ENCODE peak calls at places on chromosomes 3 and 15, in ten cellular contexts. One of them, this sample, is unnamed.

GRCh38 chr3:192957441-192957951 is 39.8 kb upstream of the MB21D2 start:
- DNase-seq in ELR: peak
- DNase-seq in hepatic stellate cell: peak
- DNase-seq in fibroblast of pulmonary artery: peak
- DNase-seq in fibroblast of lung: peak
- DNase-seq in stimulated activated CD4-positive, alpha-beta T cell treated with anti-CD3 and anti-CD28 coated beads, TNF-alpha, amount 100 ng/mL, for 4 hours: no peak
- DNase-seq in AG04449: peak
- DNase-seq in DMS153: no peak
- DNase-seq in NCI-H1417: no peak
- DNase-seq in HTR-8/SVneo: no peak
- DNase-seq in this sample: peak

GRCh38 chr3:194134231-194134756 is 1.7 kb upstream of the HES1 start:
- DNase-seq in ELR: peak
- DNase-seq in hepatic stellate cell: no peak
- DNase-seq in fibroblast of pulmonary artery: no peak
- DNase-seq in fibroblast of lung: peak
- DNase-seq in stimulated activated CD4-positive, alpha-beta T cell treated with anti-CD3 and anti-CD28 coated beads, TNF-alpha, amount 100 ng/mL, for 4 hours: no peak
- DNase-seq in AG04449: no peak
- DNase-seq in DMS153: peak
- DNase-seq in NCI-H1417: peak
- DNase-seq in HTR-8/SVneo: no peak
- DNase-seq in this sample: no peak

GRCh38 chr3:49009391-49009790 is 2.2 kb downstream of the WDR6 start:
- DNase-seq in ELR: no peak
- DNase-seq in hepatic stellate cell: no peak
- DNase-seq in fibroblast of pulmonary artery: no peak
- DNase-seq in fibroblast of lung: no peak
- DNase-seq in stimulated activated CD4-positive, alpha-beta T cell treated with anti-CD3 and anti-CD28 coated beads, TNF-alpha, amount 100 ng/mL, for 4 hours: no peak
- DNase-seq in AG04449: no peak
- DNase-seq in DMS153: no peak
- DNase-seq in NCI-H1417: no peak
- DNase-seq in HTR-8/SVneo: no peak
- DNase-seq in this sample: no peak

GRCh38 chr15:90483640-90484039 is 46.1 kb upstream of the CRTC3 start:
- DNase-seq in ELR: no peak
- DNase-seq in hepatic stellate cell: no peak
- DNase-seq in fibroblast of pulmonary artery: no peak
- DNase-seq in fibroblast of lung: no peak
- DNase-seq in stimulated activated CD4-positive, alpha-beta T cell treated with anti-CD3 and anti-CD28 coated beads, TNF-alpha, amount 100 ng/mL, for 4 hours: no peak
- DNase-seq in AG04449: no peak
- DNase-seq in DMS153: no peak
- DNase-seq in NCI-H1417: no peak
- DNase-seq in HTR-8/SVneo: no peak
- DNase-seq in this sample: no peak

GRCh38 chr15:93246266-93247242 is 157.5 kb upstream of the RGMA start:
- DNase-seq in ELR: no peak
- DNase-seq in hepatic stellate cell: no peak
- DNase-seq in fibroblast of pulmonary artery: no peak
- DNase-seq in fibroblast of lung: no peak
- DNase-seq in stimulated activated CD4-positive, alpha-beta T cell treated with anti-CD3 and anti-CD28 coated beads, TNF-alpha, amount 100 ng/mL, for 4 hours: no peak
- DNase-seq in AG04449: no peak
- DNase-seq in DMS153: no peak
- DNase-seq in NCI-H1417: no peak
- DNase-seq in HTR-8/SVneo: no peak
- DNase-seq in this sample: no peak

GRCh38 chr15:91861223-91861622 is 7.7 kb downstream of the SLCO3A1 start:
- DNase-seq in ELR: no peak
- DNase-seq in hepatic stellate cell: no peak
- DNase-seq in fibroblast of pulmonary artery: no peak
- DNase-seq in fibroblast of lung: no peak
- DNase-seq in stimulated activated CD4-positive, alpha-beta T cell treated with anti-CD3 and anti-CD28 coated beads, TNF-alpha, amount 100 ng/mL, for 4 hours: no peak
- DNase-seq in AG04449: no peak
- DNase-seq in DMS153: no peak
- DNase-seq in NCI-H1417: no peak
- DNase-seq in HTR-8/SVneo: no peak
- DNase-seq in this sample: no peak

GRCh38 chr3:195815169-195815771 is 3.5 kb upstream of the MUC4 start:
- DNase-seq in ELR: peak
- DNase-seq in hepatic stellate cell: no peak
- DNase-seq in fibroblast of pulmonary artery: no peak
- DNase-seq in fibroblast of lung: no peak
- DNase-seq in stimulated activated CD4-positive, alpha-beta T cell treated with anti-CD3 and anti-CD28 coated beads, TNF-alpha, amount 100 ng/mL, for 4 hours: no peak
- DNase-seq in AG04449: no peak
- DNase-seq in DMS153: no peak
- DNase-seq in NCI-H1417: no peak
- DNase-seq in HTR-8/SVneo: peak
- DNase-seq in this sample: no peak

GRCh38 chr3:23697416-23697815 is 108.3 kb upstream of the UBE2E1 start:
- DNase-seq in ELR: no peak
- DNase-seq in hepatic stellate cell: no peak
- DNase-seq in fibroblast of pulmonary artery: no peak
- DNase-seq in fibroblast of lung: no peak
- DNase-seq in stimulated activated CD4-positive, alpha-beta T cell treated with anti-CD3 and anti-CD28 coated beads, TNF-alpha, amount 100 ng/mL, for 4 hours: no peak
- DNase-seq in AG04449: no peak
- DNase-seq in DMS153: no peak
- DNase-seq in NCI-H1417: peak
- DNase-seq in HTR-8/SVneo: no peak
- DNase-seq in this sample: no peak

GRCh38 chr3:72907851-72908620 is 20.2 kb downstream of the GXYLT2 start:
- DNase-seq in ELR: peak
- DNase-seq in hepatic stellate cell: peak
- DNase-seq in fibroblast of pulmonary artery: peak
- DNase-seq in fibroblast of lung: peak
- DNase-seq in stimulated activated CD4-positive, alpha-beta T cell treated with anti-CD3 and anti-CD28 coated beads, TNF-alpha, amount 100 ng/mL, for 4 hours: no peak
- DNase-seq in AG04449: peak
- DNase-seq in DMS153: no peak
- DNase-seq in NCI-H1417: no peak
- DNase-seq in HTR-8/SVneo: no peak
- DNase-seq in this sample: no peak

GRCh38 chr3:116192464-116192863 is 252.8 kb downstream of the LSAMP start:
- DNase-seq in ELR: no peak
- DNase-seq in hepatic stellate cell: no peak
- DNase-seq in fibroblast of pulmonary artery: no peak
- DNase-seq in fibroblast of lung: no peak
- DNase-seq in stimulated activated CD4-positive, alpha-beta T cell treated with anti-CD3 and anti-CD28 coated beads, TNF-alpha, amount 100 ng/mL, for 4 hours: no peak
- DNase-seq in AG04449: no peak
- DNase-seq in DMS153: no peak
- DNase-seq in NCI-H1417: no peak
- DNase-seq in HTR-8/SVneo: no peak
- DNase-seq in this sample: no peak

GRCh38 chr3:122562923-122563716 is 980 bp downstream of the PARP9 start:
- DNase-seq in ELR: no peak
- DNase-seq in hepatic stellate cell: no peak
- DNase-seq in fibroblast of pulmonary artery: no peak
- DNase-seq in fibroblast of lung: peak
- DNase-seq in stimulated activated CD4-positive, alpha-beta T cell treated with anti-CD3 and anti-CD28 coated beads, TNF-alpha, amount 100 ng/mL, for 4 hours: no peak
- DNase-seq in AG04449: no peak
- DNase-seq in DMS153: no peak
- DNase-seq in NCI-H1417: no peak
- DNase-seq in HTR-8/SVneo: no peak
- DNase-seq in this sample: no peak

GRCh38 chr15:37819191-37819590 is 115.2 kb upstream of the TMCO5A start:
- DNase-seq in ELR: peak
- DNase-seq in hepatic stellate cell: peak
- DNase-seq in fibroblast of pulmonary artery: peak
- DNase-seq in fibroblast of lung: no peak
- DNase-seq in stimulated activated CD4-positive, alpha-beta T cell treated with anti-CD3 and anti-CD28 coated beads, TNF-alpha, amount 100 ng/mL, for 4 hours: no peak
- DNase-seq in AG04449: no peak
- DNase-seq in DMS153: no peak
- DNase-seq in NCI-H1417: peak
- DNase-seq in HTR-8/SVneo: no peak
- DNase-seq in this sample: no peak

GRCh38 chr3:192220915-192221314 is 506.4 kb downstream of the FGF12 start:
- DNase-seq in ELR: no peak
- DNase-seq in hepatic stellate cell: no peak
- DNase-seq in fibroblast of pulmonary artery: no peak
- DNase-seq in fibroblast of lung: no peak
- DNase-seq in stimulated activated CD4-positive, alpha-beta T cell treated with anti-CD3 and anti-CD28 coated beads, TNF-alpha, amount 100 ng/mL, for 4 hours: no peak
- DNase-seq in AG04449: no peak
- DNase-seq in DMS153: no peak
- DNase-seq in NCI-H1417: no peak
- DNase-seq in HTR-8/SVneo: no peak
- DNase-seq in this sample: no peak

GRCh38 chr15:58410353-58410752 is 21.4 kb upstream of the LIPC start:
- DNase-seq in ELR: no peak
- DNase-seq in hepatic stellate cell: no peak
- DNase-seq in fibroblast of pulmonary artery: peak
- DNase-seq in fibroblast of lung: peak
- DNase-seq in stimulated activated CD4-positive, alpha-beta T cell treated with anti-CD3 and anti-CD28 coated beads, TNF-alpha, amount 100 ng/mL, for 4 hours: peak
- DNase-seq in AG04449: no peak
- DNase-seq in DMS153: no peak
- DNase-seq in NCI-H1417: no peak
- DNase-seq in HTR-8/SVneo: no peak
- DNase-seq in this sample: no peak

GRCh38 chr3:129560269-129560787 is 17.4 kb downstream of the H1-8 start:
- DNase-seq in ELR: peak
- DNase-seq in hepatic stellate cell: peak
- DNase-seq in fibroblast of pulmonary artery: peak
- DNase-seq in fibroblast of lung: peak
- DNase-seq in stimulated activated CD4-positive, alpha-beta T cell treated with anti-CD3 and anti-CD28 coated beads, TNF-alpha, amount 100 ng/mL, for 4 hours: no peak
- DNase-seq in AG04449: peak
- DNase-seq in DMS153: no peak
- DNase-seq in NCI-H1417: no peak
- DNase-seq in HTR-8/SVneo: peak
- DNase-seq in this sample: no peak

GRCh38 chr15:39596358-39597051 is 15.6 kb downstream of the THBS1 start:
- DNase-seq in ELR: peak
- DNase-seq in hepatic stellate cell: no peak
- DNase-seq in fibroblast of pulmonary artery: peak
- DNase-seq in fibroblast of lung: peak
- DNase-seq in stimulated activated CD4-positive, alpha-beta T cell treated with anti-CD3 and anti-CD28 coated beads, TNF-alpha, amount 100 ng/mL, for 4 hours: no peak
- DNase-seq in AG04449: peak
- DNase-seq in DMS153: no peak
- DNase-seq in NCI-H1417: no peak
- DNase-seq in HTR-8/SVneo: no peak
- DNase-seq in this sample: no peak

GRCh38 chr3:100796556-100796955 is 87.3 kb downstream of the TFG start:
- DNase-seq in ELR: peak
- DNase-seq in hepatic stellate cell: no peak
- DNase-seq in fibroblast of pulmonary artery: peak
- DNase-seq in fibroblast of lung: peak
- DNase-seq in stimulated activated CD4-positive, alpha-beta T cell treated with anti-CD3 and anti-CD28 coated beads, TNF-alpha, amount 100 ng/mL, for 4 hours: no peak
- DNase-seq in AG04449: no peak
- DNase-seq in DMS153: no peak
- DNase-seq in NCI-H1417: no peak
- DNase-seq in HTR-8/SVneo: no peak
- DNase-seq in this sample: peak

GRCh38 chr3:114590309-114591047 is 296.6 kb downstream of the TIGIT start:
- DNase-seq in ELR: no peak
- DNase-seq in hepatic stellate cell: no peak
- DNase-seq in fibroblast of pulmonary artery: no peak
- DNase-seq in fibroblast of lung: no peak
- DNase-seq in stimulated activated CD4-positive, alpha-beta T cell treated with anti-CD3 and anti-CD28 coated beads, TNF-alpha, amount 100 ng/mL, for 4 hours: no peak
- DNase-seq in AG04449: no peak
- DNase-seq in DMS153: no peak
- DNase-seq in NCI-H1417: no peak
- DNase-seq in HTR-8/SVneo: no peak
- DNase-seq in this sample: no peak

GRCh38 chr3:146640955-146641867 is 36.1 kb upstream of the PLSCR5 start:
- DNase-seq in ELR: peak
- DNase-seq in hepatic stellate cell: peak
- DNase-seq in fibroblast of pulmonary artery: peak
- DNase-seq in fibroblast of lung: peak
- DNase-seq in stimulated activated CD4-positive, alpha-beta T cell treated with anti-CD3 and anti-CD28 coated beads, TNF-alpha, amount 100 ng/mL, for 4 hours: no peak
- DNase-seq in AG04449: no peak
- DNase-seq in DMS153: peak
- DNase-seq in NCI-H1417: no peak
- DNase-seq in HTR-8/SVneo: peak
- DNase-seq in this sample: peak

GRCh38 chr15:75063889-75064288 is 40.5 kb downstream of the PPCDC start:
- DNase-seq in ELR: no peak
- DNase-seq in hepatic stellate cell: no peak
- DNase-seq in fibroblast of pulmonary artery: no peak
- DNase-seq in fibroblast of lung: no peak
- DNase-seq in stimulated activated CD4-positive, alpha-beta T cell treated with anti-CD3 and anti-CD28 coated beads, TNF-alpha, amount 100 ng/mL, for 4 hours: no peak
- DNase-seq in AG04449: no peak
- DNase-seq in DMS153: no peak
- DNase-seq in NCI-H1417: no peak
- DNase-seq in HTR-8/SVneo: no peak
- DNase-seq in this sample: no peak

GRCh38 chr15:47717036-47717611 is at the start of gene SEMA6D:
- DNase-seq in ELR: peak
- DNase-seq in hepatic stellate cell: peak
- DNase-seq in fibroblast of pulmonary artery: peak
- DNase-seq in fibroblast of lung: peak
- DNase-seq in stimulated activated CD4-positive, alpha-beta T cell treated with anti-CD3 and anti-CD28 coated beads, TNF-alpha, amount 100 ng/mL, for 4 hours: no peak
- DNase-seq in AG04449: peak
- DNase-seq in DMS153: peak
- DNase-seq in NCI-H1417: peak
- DNase-seq in HTR-8/SVneo: peak
- DNase-seq in this sample: peak

GRCh38 chr15:68354923-68355322 is 77.0 kb downstream of the ITGA11 start:
- DNase-seq in ELR: peak
- DNase-seq in hepatic stellate cell: peak
- DNase-seq in fibroblast of pulmonary artery: peak
- DNase-seq in fibroblast of lung: peak
- DNase-seq in stimulated activated CD4-positive, alpha-beta T cell treated with anti-CD3 and anti-CD28 coated beads, TNF-alpha, amount 100 ng/mL, for 4 hours: no peak
- DNase-seq in AG04449: peak
- DNase-seq in DMS153: no peak
- DNase-seq in NCI-H1417: no peak
- DNase-seq in HTR-8/SVneo: peak
- DNase-seq in this sample: peak

GRCh38 chr3:183018416-183019192 is 38.3 kb upstream of the DCUN1D1 start:
- DNase-seq in ELR: no peak
- DNase-seq in hepatic stellate cell: no peak
- DNase-seq in fibroblast of pulmonary artery: no peak
- DNase-seq in fibroblast of lung: no peak
- DNase-seq in stimulated activated CD4-positive, alpha-beta T cell treated with anti-CD3 and anti-CD28 coated beads, TNF-alpha, amount 100 ng/mL, for 4 hours: no peak
- DNase-seq in AG04449: no peak
- DNase-seq in DMS153: no peak
- DNase-seq in NCI-H1417: no peak
- DNase-seq in HTR-8/SVneo: no peak
- DNase-seq in this sample: no peak

GRCh38 chr3:72339750-72340025 is 508.6 kb downstream of the SHQ1 start:
- DNase-seq in ELR: no peak
- DNase-seq in hepatic stellate cell: no peak
- DNase-seq in fibroblast of pulmonary artery: no peak
- DNase-seq in fibroblast of lung: no peak
- DNase-seq in stimulated activated CD4-positive, alpha-beta T cell treated with anti-CD3 and anti-CD28 coated beads, TNF-alpha, amount 100 ng/mL, for 4 hours: no peak
- DNase-seq in AG04449: no peak
- DNase-seq in DMS153: no peak
- DNase-seq in NCI-H1417: no peak
- DNase-seq in HTR-8/SVneo: no peak
- DNase-seq in this sample: no peak

GRCh38 chr3:105837143-105837740 is 31.6 kb downstream of the CBLB start:
- DNase-seq in ELR: no peak
- DNase-seq in hepatic stellate cell: no peak
- DNase-seq in fibroblast of pulmonary artery: no peak
- DNase-seq in fibroblast of lung: no peak
- DNase-seq in stimulated activated CD4-positive, alpha-beta T cell treated with anti-CD3 and anti-CD28 coated beads, TNF-alpha, amount 100 ng/mL, for 4 hours: no peak
- DNase-seq in AG04449: no peak
- DNase-seq in DMS153: no peak
- DNase-seq in NCI-H1417: no peak
- DNase-seq in HTR-8/SVneo: no peak
- DNase-seq in this sample: no peak

GRCh38 chr15:77122576-77122975 is 51.7 kb upstream of the TSPAN3 start:
- DNase-seq in ELR: no peak
- DNase-seq in hepatic stellate cell: no peak
- DNase-seq in fibroblast of pulmonary artery: no peak
- DNase-seq in fibroblast of lung: no peak
- DNase-seq in stimulated activated CD4-positive, alpha-beta T cell treated with anti-CD3 and anti-CD28 coated beads, TNF-alpha, amount 100 ng/mL, for 4 hours: no peak
- DNase-seq in AG04449: no peak
- DNase-seq in DMS153: no peak
- DNase-seq in NCI-H1417: no peak
- DNase-seq in HTR-8/SVneo: no peak
- DNase-seq in this sample: no peak

GRCh38 chr15:34647569-34648334 is 64.3 kb upstream of the GOLGA8B start:
- DNase-seq in ELR: no peak
- DNase-seq in hepatic stellate cell: no peak
- DNase-seq in fibroblast of pulmonary artery: no peak
- DNase-seq in fibroblast of lung: no peak
- DNase-seq in stimulated activated CD4-positive, alpha-beta T cell treated with anti-CD3 and anti-CD28 coated beads, TNF-alpha, amount 100 ng/mL, for 4 hours: no peak
- DNase-seq in AG04449: no peak
- DNase-seq in DMS153: no peak
- DNase-seq in NCI-H1417: no peak
- DNase-seq in HTR-8/SVneo: no peak
- DNase-seq in this sample: no peak

GRCh38 chr15:60899967-60900356 is 329.1 kb downstream of the RORA start:
- DNase-seq in ELR: no peak
- DNase-seq in hepatic stellate cell: no peak
- DNase-seq in fibroblast of pulmonary artery: no peak
- DNase-seq in fibroblast of lung: no peak
- DNase-seq in stimulated activated CD4-positive, alpha-beta T cell treated with anti-CD3 and anti-CD28 coated beads, TNF-alpha, amount 100 ng/mL, for 4 hours: no peak
- DNase-seq in AG04449: no peak
- DNase-seq in DMS153: no peak
- DNase-seq in NCI-H1417: no peak
- DNase-seq in HTR-8/SVneo: no peak
- DNase-seq in this sample: no peak